ENCODE peak calls at places on chromosomes 6 and 20, in seven cellular contexts. R is posterior cingulate gyrus, I is NB4, P is Calu3, S is substantia nigra, V is fibroblast of lung, K is fibroblast of the aortic adventitia. G is an unnamed sample.

GRCh38 chr6:44166116-44166515 is 7.5 kb downstream of the CAPN11 start:
- DNase-seq in R (peak; percentile 60), I (peak; percentile 34), P (no peak), S (no peak), V (no peak), K (no peak), G (no peak)

GRCh38 chr20:2557873-2558580 is 21.7 kb downstream of the TMC2 start:
- DNase-seq in R (no peak), I (no peak), P (no peak), S (no peak), V (no peak), K (no peak), G (no peak)

GRCh38 chr6:47574789-47575188 is 97.2 kb downstream of the CD2AP start:
- DNase-seq in R (no peak), I (no peak), P (no peak), S (no peak), V (no peak), K (no peak), G (no peak)

GRCh38 chr6:46210294-46210693 is 39.5 kb upstream of the ENPP5 start:
- DNase-seq in R (no peak), I (no peak), P (no peak), S (no peak), V (no peak), K (no peak), G (no peak)

GRCh38 chr20:61519488-61519887 is 267.4 kb downstream of the CDH4 start:
- DNase-seq in R (peak; percentile 74), I (no peak), P (no peak), S (no peak), V (no peak), K (no peak), G (no peak)

GRCh38 chr6:56807992-56808342 is 146.9 kb upstream of the BEND6 start:
- DNase-seq in R (no peak), I (no peak), P (no peak), S (no peak), V (peak; percentile 68), K (no peak), G (no peak)

GRCh38 chr6:111789593-111789992 is 83.7 kb downstream of the FYN start:
- DNase-seq in R (no peak), I (no peak), P (no peak), S (no peak), V (peak; percentile 72), K (peak; percentile 88), G (no peak)

GRCh38 chr6:170393807-170394399 is 87.3 kb downstream of the FAM120B start:
- DNase-seq in R (no peak), I (no peak), P (no peak), S (no peak), V (no peak), K (no peak), G (no peak)

GRCh38 chr20:21102691-21103311 is 3.4 kb downstream of the LINC00237 start:
- DNase-seq in R (peak; percentile 92), I (peak; percentile 49), P (no peak), S (peak; percentile 34), V (no peak), K (no peak), G (no peak)

GRCh38 chr20:52783769-52784168 is 188.4 kb upstream of the TSHZ2 start:
- DNase-seq in R (no peak), I (peak; percentile 33), P (no peak), S (no peak), V (peak; percentile 7), K (no peak), G (no peak)

GRCh38 chr20:32484221-32485125 is 100.7 kb downstream of the NOL4L start:
- DNase-seq in R (peak; percentile 88), I (peak; percentile 45), P (peak; percentile 56), S (no peak), V (no peak), K (no peak), G (no peak)

GRCh38 chr6:43396408-43397149 is 27.1 kb upstream of the ZNF318 start:
- DNase-seq in R (no peak), I (peak; percentile 21), P (peak; percentile 62), S (no peak), V (no peak), K (no peak), G (no peak)

GRCh38 chr20:63836335-63837133 is 5.5 kb upstream of the ZBTB46 start:
- DNase-seq in R (no peak), I (peak; percentile 34), P (no peak), S (no peak), V (no peak), K (no peak), G (no peak)

GRCh38 chr20:55160022-55160421 is 684.6 kb downstream of the DOK5 start:
- DNase-seq in R (no peak), I (no peak), P (no peak), S (no peak), V (no peak), K (no peak), G (no peak)

GRCh38 chr6:148329568-148330299 is 12.9 kb upstream of the SASH1 start:
- DNase-seq in R (no peak), I (no peak), P (no peak), S (no peak), V (peak; percentile 86), K (peak; percentile 96), G (no peak)

GRCh38 chr6:168137024-168137423 is 58.0 kb upstream of the FRMD1 start:
- DNase-seq in R (no peak), I (no peak), P (no peak), S (no peak), V (no peak), K (no peak), G (no peak)

GRCh38 chr6:27250277-27250954 is 2.9 kb downstream of the PRSS16 start:
- DNase-seq in R (no peak), I (no peak), P (no peak), S (no peak), V (no peak), K (no peak), G (no peak)

GRCh38 chr6:38848760-38849159 is 133.6 kb downstream of the DNAH8 start:
- DNase-seq in R (no peak), I (no peak), P (no peak), S (no peak), V (no peak), K (no peak), G (no peak)

GRCh38 chr20:63529861-63530787 is 7.1 kb downstream of the PTK6 start:
- DNase-seq in R (peak; percentile 35), I (no peak), P (no peak), S (no peak), V (no peak), K (no peak), G (no peak)

GRCh38 chr6:9516207-9516606 is 898.7 kb downstream of the TFAP2A start:
- DNase-seq in R (peak; percentile 59), I (no peak), P (peak; percentile 25), S (no peak), V (peak; percentile 64), K (peak; percentile 72), G (no peak)